ENCODE peak calls at places on chromosomes 12 and 14, in four cellular contexts. N is lower lobe of right lung; O is stomach; H is CD8-positive, alpha-beta T cell. A is an unnamed sample.

GRCh38 chr14:28756896-28757570 is 9.6 kb upstream of the FOXG1 start:
- DNase-seq in N (no peak), O (no peak), H (no peak), A (no peak)

GRCh38 chr14:23660290-23661226 is 24.4 kb downstream of the DHRS2 start:
- DNase-seq in N (no peak), O (no peak), H (peak; percentile 19), A (no peak)

GRCh38 chr14:58864751-58865519 is 227.2 kb downstream of the DACT1 start:
- DNase-seq in N (no peak), O (no peak), H (no peak), A (no peak)

GRCh38 chr14:90780519-90780918 is 35.7 kb downstream of the TTC7B start:
- DNase-seq in N (no peak), O (no peak), H (no peak), A (no peak)

GRCh38 chr14:101058571-101058970 is 155.0 kb upstream of the RTL1 start:
- DNase-seq in N (no peak), O (no peak), H (no peak), A (no peak)

GRCh38 chr14:96956464-96957239 is 159.5 kb downstream of the VRK1 start:
- DNase-seq in N (no peak), O (no peak), H (no peak), A (no peak)

GRCh38 chr12:15074351-15074750 is 101.5 kb downstream of the PDE6H start:
- DNase-seq in N (no peak), O (no peak), H (no peak), A (no peak)

GRCh38 chr14:72801841-72802587 is 91.9 kb downstream of the DPF3 start:
- DNase-seq in N (no peak), O (no peak), H (no peak), A (no peak)

GRCh38 chr12:13203028-13203922 is 6.7 kb downstream of the EMP1 start:
- DNase-seq in N (peak; percentile 50), O (no peak), H (no peak), A (no peak)

GRCh38 chr12:67155863-67156262 is 113.3 kb upstream of the CAND1 start:
- DNase-seq in N (no peak), O (no peak), H (no peak), A (no peak)

GRCh38 chr12:67940780-67941243 is 48.4 kb upstream of the IFNG-AS1 start:
- DNase-seq in N (no peak), O (peak; percentile 36), H (no peak), A (no peak)

GRCh38 chr12:39420043-39420442 is 22.9 kb downstream of the KIF21A start:
- DNase-seq in N (no peak), O (no peak), H (no peak), A (no peak)

GRCh38 chr14:51023964-51024363 is 70.9 kb downstream of the TRIM9 start:
- DNase-seq in N (no peak), O (no peak), H (no peak), A (no peak)

GRCh38 chr12:26317942-26318565 is 122.7 kb downstream of the SSPN start:
- DNase-seq in N (no peak), O (no peak), H (no peak), A (no peak)

GRCh38 chr12:12028668-12029402 is 41.9 kb upstream of the BCL2L14 start:
- DNase-seq in N (no peak), O (no peak), H (no peak), A (no peak)

GRCh38 chr12:108193493-108193892 is 64.4 kb downstream of the WSCD2 start:
- DNase-seq in N (no peak), O (no peak), H (no peak), A (no peak)

GRCh38 chr14:89251066-89251465 is 166.0 kb downstream of the FOXN3 start:
- DNase-seq in N (no peak), O (no peak), H (no peak), A (no peak)

GRCh38 chr14:65110525-65110924 is 8.2 kb upstream of the MAX start:
- DNase-seq in N (no peak), O (no peak), H (no peak), A (no peak)

GRCh38 chr14:66635435-66635834 is 127.5 kb downstream of the GPHN start:
- DNase-seq in N (no peak), O (no peak), H (no peak), A (no peak)

GRCh38 chr12:28226705-28227104 is 36.4 kb downstream of the CCDC91 start:
- DNase-seq in N (no peak), O (no peak), H (no peak), A (no peak)

GRCh38 chr12:52710744-52711143 is 7.4 kb upstream of the KRT77 start:
- DNase-seq in N (no peak), O (no peak), H (no peak), A (no peak)

GRCh38 chr14:55884819-55885218 is 233.4 kb upstream of the PELI2 start:
- DNase-seq in N (no peak), O (no peak), H (no peak), A (no peak)

GRCh38 chr14:102280376-102280962 is 24.5 kb downstream of the MOK start:
- DNase-seq in N (no peak), O (no peak), H (no peak), A (no peak)

A was measured in effector memory CD4-positive, alpha-beta T cell.